ENCODE peak calls at places on chromosomes 16 and 17, in four cellular contexts. S, E, O and F are unnamed samples.
A peak's percentile ranks its signal among the peaks of the same experiment; 100 is the strongest.

GRCh38 chr16:57798953-57799618 is 3.2 kb downstream of the KIFC3 start:
- DNase-seq in S (no peak), E (no peak), O (no peak), F (no peak)

GRCh38 chr16:83967838-83968482 is at the start of gene NECAB2:
- DNase-seq in S (no peak), E (no peak), O (no peak), F (peak; percentile 46)

GRCh38 chr17:31803494-31804213 is 55.4 kb downstream of the COPRS start:
- DNase-seq in S (no peak), E (no peak), O (no peak), F (no peak)

GRCh38 chr17:2025622-2026309 is 632 bp upstream of the RTN4RL1 start:
- DNase-seq in S (no peak), E (peak; percentile 50), O (no peak), F (peak; percentile 74)

GRCh38 chr16:77993586-77993985 is 28.8 kb upstream of the CLEC3A start:
- DNase-seq in S (no peak), E (no peak), O (no peak), F (no peak)

GRCh38 chr16:55508941-55509920 is at the start of gene LPCAT2:
- DNase-seq in S (no peak), E (peak; percentile 76), O (no peak), F (peak; percentile 88)

GRCh38 chr17:56629450-56630187 is 36.1 kb downstream of the NOG start:
- DNase-seq in S (no peak), E (no peak), O (no peak), F (no peak)

GRCh38 chr17:45031231-45032149 is 19.9 kb downstream of the DCAKD start:
- DNase-seq in S (no peak), E (no peak), O (no peak), F (no peak)

GRCh38 chr17:71098071-71098470 is 928.7 kb downstream of the KCNJ2 start:
- DNase-seq in S (no peak), E (no peak), O (no peak), F (no peak)

GRCh38 chr17:76736349-76737081 is 616 bp downstream of the SRSF2 start:
- DNase-seq in S (peak; percentile 53), E (peak; percentile 65), O (peak; percentile 38), F (peak; percentile 71)

GRCh38 chr17:32854834-32855389 is 22.0 kb downstream of the MYO1D start:
- DNase-seq in S (no peak), E (no peak), O (no peak), F (no peak)